ENCODE peak calls at places on chromosomes 4 and X, in five cellular contexts. One of them, this sample, is unnamed.

GRCh38 chrX:5823861-5824260 is 404.8 kb downstream of the NLGN4X start:
- DNase-seq in AG08396: no peak
- DNase-seq in fibroblast of the conjunctiva: no peak
- DNase-seq in GDM1: no peak
- DNase-seq in foreskin fibroblast: no peak
- DNase-seq in this sample: no peak

GRCh38 chr4:83910693-83911092 is 374.8 kb downstream of the GPAT3 start:
- DNase-seq in fibroblast of the conjunctiva: no peak
- DNase-seq in GDM1: no peak
- DNase-seq in AG08396: no peak
- DNase-seq in foreskin fibroblast: no peak
- DNase-seq in this sample: no peak

GRCh38 chrX:132636080-132636479 is 147.2 kb upstream of the MBNL3 start:
- DNase-seq in GDM1: no peak
- DNase-seq in AG08396: no peak
- DNase-seq in foreskin fibroblast: no peak
- DNase-seq in fibroblast of the conjunctiva: no peak
- DNase-seq in this sample: no peak

GRCh38 chr4:185811509-185812364 is at the start of gene SORBS2:
- DNase-seq in AG08396: no peak
- DNase-seq in foreskin fibroblast: no peak
- DNase-seq in fibroblast of the conjunctiva: peak
- DNase-seq in GDM1: no peak
- DNase-seq in this sample: no peak

GRCh38 chr4:23733911-23734458 is 155.9 kb downstream of the PPARGC1A start:
- DNase-seq in fibroblast of the conjunctiva: no peak
- DNase-seq in AG08396: no peak
- DNase-seq in foreskin fibroblast: no peak
- DNase-seq in GDM1: no peak
- DNase-seq in this sample: no peak

GRCh38 chr4:8191136-8191747 is 7.8 kb upstream of the SH3TC1 start:
- DNase-seq in fibroblast of the conjunctiva: no peak
- DNase-seq in foreskin fibroblast: no peak
- DNase-seq in AG08396: peak
- DNase-seq in GDM1: peak
- DNase-seq in this sample: no peak

GRCh38 chrX:51144828-51145442 is 187.7 kb upstream of the NUDT10 start:
- DNase-seq in fibroblast of the conjunctiva: peak
- DNase-seq in AG08396: peak
- DNase-seq in GDM1: no peak
- DNase-seq in foreskin fibroblast: no peak
- DNase-seq in this sample: peak

GRCh38 chr4:73451404-73451803 is 15.4 kb downstream of the AFP start:
- DNase-seq in GDM1: no peak
- DNase-seq in foreskin fibroblast: no peak
- DNase-seq in AG08396: peak
- DNase-seq in fibroblast of the conjunctiva: no peak
- DNase-seq in this sample: peak

GRCh38 chr4:124462954-124463828 is 249.3 kb downstream of the ANKRD50 start:
- DNase-seq in fibroblast of the conjunctiva: no peak
- DNase-seq in GDM1: no peak
- DNase-seq in foreskin fibroblast: no peak
- DNase-seq in AG08396: no peak
- DNase-seq in this sample: no peak

GRCh38 chr4:37816719-37817118 is 9.8 kb upstream of the PGM2 start:
- DNase-seq in foreskin fibroblast: no peak
- DNase-seq in AG08396: no peak
- DNase-seq in GDM1: no peak
- DNase-seq in fibroblast of the conjunctiva: no peak
- DNase-seq in this sample: no peak

GRCh38 chrX:63186137-63186536 is 165.0 kb downstream of the SPIN4 start:
- DNase-seq in AG08396: no peak
- DNase-seq in GDM1: no peak
- DNase-seq in fibroblast of the conjunctiva: no peak
- DNase-seq in foreskin fibroblast: no peak
- DNase-seq in this sample: no peak

GRCh38 chr4:98519268-98519993 is 139.0 kb downstream of the TSPAN5 start:
- DNase-seq in GDM1: no peak
- DNase-seq in AG08396: no peak
- DNase-seq in fibroblast of the conjunctiva: no peak
- DNase-seq in foreskin fibroblast: no peak
- DNase-seq in this sample: peak

GRCh38 chrX:123425904-123426303 is 241.8 kb downstream of the GRIA3 start:
- DNase-seq in fibroblast of the conjunctiva: peak
- DNase-seq in foreskin fibroblast: peak
- DNase-seq in GDM1: no peak
- DNase-seq in AG08396: no peak
- DNase-seq in this sample: peak

GRCh38 chr4:109025471-109026076 is 262.7 kb upstream of the ETNPPL start:
- DNase-seq in GDM1: no peak
- DNase-seq in AG08396: no peak
- DNase-seq in fibroblast of the conjunctiva: no peak
- DNase-seq in foreskin fibroblast: no peak
- DNase-seq in this sample: no peak